ENCODE peak calls at places on chromosomes 7 and 10, in nine cellular contexts. S is fibroblast of villous mesenchyme, R is sigmoid colon, Y is foreskin fibroblast, Q is IMR-90, W is esophagus squamous epithelium, J is cardiac muscle cell, X is MM.1S, O is OCI-LY7. E is an unnamed sample.

GRCh38 chr7:87599336-87599735 is 1.3 kb downstream of the ABCB1 start:
- DNase-seq in S (no peak), R (no peak), Y (peak), Q (no peak), W (no peak), J (no peak), X (peak), O (peak), E (no peak)

GRCh38 chr7:121073463-121074099 is 85.1 kb downstream of the CPED1 start:
- DNase-seq in S (peak), R (no peak), Y (no peak), Q (no peak), W (no peak), J (peak), X (no peak), O (no peak), E (no peak)

GRCh38 chr10:22697101-22697500 is 17.3 kb downstream of the PIP4K2A start:
- DNase-seq in S (no peak), R (no peak), Y (no peak), Q (no peak), W (no peak), J (no peak), X (no peak), O (no peak), E (no peak)

GRCh38 chr7:157834501-157835143 is 497.8 kb downstream of the DNAJB6 start:
- DNase-seq in S (no peak), R (no peak), Y (no peak), Q (no peak), W (no peak), J (no peak), X (no peak), O (no peak), E (no peak)

GRCh38 chr7:151157645-151158329 is 9.7 kb downstream of the GBX1 start:
- DNase-seq in S (no peak), R (no peak), Y (no peak), Q (peak), W (no peak), J (no peak), X (no peak), O (no peak), E (no peak)

GRCh38 chr7:123210986-123211385 is 11.2 kb upstream of the SLC13A1 start:
- DNase-seq in S (peak), R (no peak), Y (no peak), Q (no peak), W (no peak), J (peak), X (no peak), O (no peak), E (no peak)

GRCh38 chr7:81482600-81483186 is 287.2 kb downstream of the HGF start:
- DNase-seq in S (peak), R (no peak), Y (peak), Q (peak), W (no peak), J (peak), X (peak), O (peak), E (no peak)

GRCh38 chr10:24367688-24368087 is 158.8 kb downstream of the KIAA1217 start:
- DNase-seq in S (no peak), R (no peak), Y (no peak), Q (no peak), W (no peak), J (no peak), X (no peak), O (no peak), E (no peak)

GRCh38 chr7:101942603-101943210 is 125.3 kb downstream of the CUX1 start:
- DNase-seq in S (no peak), R (peak), Y (no peak), Q (no peak), W (no peak), J (no peak), X (no peak), O (no peak), E (peak)

GRCh38 chr7:50792342-50793114 is 9.8 kb upstream of the GRB10 start:
- DNase-seq in S (peak), R (no peak), Y (peak), Q (peak), W (no peak), J (peak), X (no peak), O (no peak), E (no peak)

GRCh38 chr7:12518920-12519681 is 51.4 kb upstream of the SCIN start:
- DNase-seq in S (peak), R (no peak), Y (peak), Q (no peak), W (no peak), J (peak), X (peak), O (no peak), E (no peak)

GRCh38 chr10:111579473-111579872 is 502.6 kb downstream of the ADRA2A start:
- DNase-seq in S (no peak), R (no peak), Y (no peak), Q (no peak), W (no peak), J (no peak), X (no peak), O (no peak), E (peak)

GRCh38 chr10:10794056-10794455 is 223.6 kb upstream of the CELF2 start:
- DNase-seq in S (no peak), R (no peak), Y (no peak), Q (no peak), W (no peak), J (no peak), X (no peak), O (no peak), E (no peak)

GRCh38 chr10:4234661-4235060 is 449.7 kb upstream of the KLF6 start:
- DNase-seq in S (peak), R (no peak), Y (no peak), Q (peak), W (no peak), J (peak), X (no peak), O (peak), E (no peak)

GRCh38 chr7:106462365-106462859 is 177.6 kb upstream of the NAMPT start:
- DNase-seq in S (peak), R (no peak), Y (peak), Q (peak), W (no peak), J (peak), X (peak), O (peak), E (no peak)

DNA sequence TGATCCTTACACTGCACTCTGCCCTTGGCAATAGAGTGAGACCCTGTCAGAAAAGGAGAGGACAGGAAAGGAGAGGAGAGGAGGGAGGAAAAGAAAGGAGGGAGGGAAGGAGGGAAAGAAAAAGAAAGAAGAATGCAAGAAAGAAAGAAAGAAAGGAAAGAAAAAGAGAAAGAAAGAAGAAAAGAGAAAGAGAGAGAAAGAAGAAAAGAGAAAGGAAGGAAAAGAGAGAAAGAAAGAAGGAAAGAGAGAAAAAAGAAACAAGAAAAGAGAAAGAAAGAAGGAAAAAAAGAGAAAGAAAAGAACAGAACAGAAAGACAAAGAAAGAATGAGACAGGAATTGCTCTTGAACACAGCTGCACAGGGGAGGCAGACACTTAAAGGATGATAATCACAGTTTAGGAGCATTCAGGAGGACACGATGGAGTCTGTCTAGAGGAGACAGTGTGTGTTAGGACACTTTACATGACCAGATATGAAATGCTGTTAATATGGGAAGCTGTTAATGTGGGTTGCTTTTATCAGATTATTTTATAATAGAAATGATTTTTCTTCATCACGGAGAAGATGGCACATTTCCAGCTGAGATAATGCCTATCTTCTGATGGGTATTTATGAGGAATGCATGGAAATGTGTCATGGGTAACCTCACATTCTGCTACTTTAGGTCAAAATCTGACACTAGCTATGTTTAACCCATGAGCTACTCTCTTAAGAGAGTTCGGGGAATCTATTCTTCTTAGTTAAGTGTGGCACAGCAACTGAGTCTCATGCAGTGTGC is 160.5 kb downstream of the BAMBI start:
- DNase-seq in S (peak), R (no peak), Y (no peak), Q (no peak), W (no peak), J (peak), X (no peak), O (no peak), E (no peak)
- TF ChIP-seq CTCF in S (no peak), R (no peak), Y (no peak), Q (no peak), W (no peak), J (no peak), X (no peak), O (no peak), E (no peak)

DNA sequence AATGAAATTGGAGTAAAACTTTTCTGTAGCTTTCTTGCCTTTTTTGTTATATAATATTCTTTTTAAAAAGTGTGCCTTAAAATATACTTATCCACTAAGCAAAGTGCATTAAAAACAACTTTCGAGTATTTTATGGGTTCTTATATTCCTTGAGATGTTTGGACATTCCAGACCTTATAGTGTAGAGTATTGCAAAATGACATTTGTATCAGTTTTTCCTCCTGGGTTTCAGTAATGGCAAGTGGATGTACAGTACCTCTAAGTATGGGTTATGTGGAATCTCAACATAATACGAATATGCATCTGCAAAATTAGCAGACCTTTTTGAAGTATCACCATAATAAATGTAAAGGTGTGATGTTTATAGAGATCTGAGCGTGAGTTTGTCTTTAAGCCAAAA is 2.7 kb downstream of the CDK13 start:
- DNase-seq in S (peak), R (no peak), Y (peak), Q (peak), W (no peak), J (peak), X (no peak), O (no peak), E (no peak)
- H3K4me3 ChIP-seq in S (peak), R (peak), Y (peak), Q (peak), W (peak), J (peak), X (peak), O (peak), E (peak)

GRCh38 chr7:73683056-73683915 is at the start of the genes BUD23 and DNAJC30:
- DNase-seq in S (peak), R (peak), Y (peak), Q (peak), W (peak), J (peak), X (peak), O (peak), E (peak)
- TF ChIP-seq CTCF in S (no peak), R (no peak), Y (no peak), Q (no peak), W (peak), J (no peak), X (no peak), O (no peak), E (no peak)

GRCh38 chr7:6615853-6616555 is 594 bp downstream of the ZNF853 start:
- DNase-seq in S (no peak), R (no peak), Y (no peak), Q (no peak), W (no peak), J (no peak), X (no peak), O (no peak), E (no peak)

GRCh38 chr7:6616854-6617643 is 1.6 kb downstream of the ZNF853 start:
- DNase-seq in S (no peak), R (no peak), Y (no peak), Q (no peak), W (no peak), J (no peak), X (no peak), O (no peak), E (no peak)

GRCh38 chr7:6621195-6622128 is 6.1 kb downstream of the ZNF853 start:
- DNase-seq in S (no peak), R (no peak), Y (no peak), Q (no peak), W (no peak), J (no peak), X (no peak), O (peak), E (no peak)

GRCh38 chr7:6619961-6620360 is 4.6 kb downstream of the ZNF853 start:
- DNase-seq in S (no peak), R (no peak), Y (no peak), Q (no peak), W (no peak), J (no peak), X (peak), O (peak), E (no peak)

GRCh38 chr7:6618621-6619020 is 3.2 kb downstream of the ZNF853 start:
- DNase-seq in S (no peak), R (no peak), Y (peak), Q (peak), W (no peak), J (no peak), X (no peak), O (no peak), E (no peak)
- H3K4me3 ChIP-seq in S (no peak), R (no peak), Y (no peak), Q (no peak), W (no peak), J (no peak), X (no peak), O (no peak), E (no peak)

GRCh38 chr10:124697837-124698559 is 46.2 kb downstream of the FAM53B start:
- DNase-seq in S (no peak), R (no peak), Y (peak), Q (peak), W (no peak), J (no peak), X (no peak), O (no peak), E (no peak)
- TF ChIP-seq CTCF in S (peak), R (no peak), Y (no peak), Q (peak), W (no peak), J (no peak), X (no peak), O (no peak), E (no peak)

DNA sequence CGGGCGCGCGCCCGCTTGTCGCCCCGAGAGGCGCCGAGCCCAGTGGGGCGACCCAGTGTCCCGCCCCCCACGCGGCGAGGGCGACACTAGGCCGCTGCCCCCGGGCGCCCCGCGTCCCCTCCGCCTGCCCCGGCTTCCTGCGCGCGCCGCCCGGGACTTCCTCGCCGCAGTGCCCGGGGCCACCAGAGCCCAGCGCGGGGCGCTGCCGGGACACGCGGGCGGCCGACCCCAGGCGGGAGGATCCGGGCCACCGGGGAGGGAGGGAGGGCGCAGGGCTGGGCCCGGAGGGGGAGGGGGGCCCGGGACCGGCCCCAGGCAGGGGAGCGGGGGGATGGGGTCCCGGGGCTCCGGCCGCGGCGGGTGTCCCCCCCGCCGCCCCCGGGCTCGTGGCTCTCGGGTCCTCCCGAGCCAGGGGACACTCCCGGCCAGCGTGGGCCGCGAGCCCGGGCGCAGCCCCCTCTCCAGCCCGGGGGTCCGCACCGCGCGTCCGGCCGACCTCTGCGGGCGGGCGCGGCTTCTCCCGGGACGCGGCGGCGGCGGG is 435 bp upstream of the PWWP2B start:
- DNase-seq in S (peak), R (peak), Y (peak), Q (peak), W (no peak), J (peak), X (peak), O (peak), E (no peak)
- H3K4me3 ChIP-seq in S (peak), R (peak), Y (peak), Q (peak), W (peak), J (peak), X (no peak), O (peak), E (peak)

E was measured in LNCaP clone FGC.